ENCODE peak calls at places on chromosomes 5 and 9, in ten cellular contexts. W, Z, I, U, O, M, G, K, C and R are unnamed samples.

GRCh38 chr5:16897284-16897704 is 38.8 kb downstream of the MYO10 start:
- DNase-seq in G (no peak), O (no peak), C (no peak), K (no peak), W (no peak), I (no peak), M (no peak), Z (no peak), U (no peak), R (no peak)

GRCh38 chr5:145246961-145247744 is 588.0 kb downstream of the PRELID2 start:
- DNase-seq in K (no peak), I (no peak), C (no peak), W (no peak), Z (no peak), U (no peak), M (no peak), O (no peak), G (no peak), R (no peak)

GRCh38 chr9:77569335-77569734 is 78.8 kb downstream of the GNA14 start:
- DNase-seq in Z (no peak), W (no peak), G (no peak), K (no peak), U (no peak), I (peak; percentile 39), C (no peak), O (no peak), M (no peak), R (no peak)

GRCh38 chr9:32292611-32293010 is 91.8 kb upstream of the ACO1 start:
- DNase-seq in U (no peak), G (no peak), O (no peak), Z (no peak), I (no peak), K (no peak), W (no peak), C (no peak), M (no peak), R (no peak)

GRCh38 chr9:129131300-129132145 is 20.3 kb downstream of the PTPA start:
- DNase-seq in U (peak; percentile 81), C (peak; percentile 51), G (peak; percentile 93), M (peak; percentile 75), K (no peak), O (peak; percentile 85), I (peak; percentile 51), Z (peak; percentile 90), W (peak; percentile 88), R (peak; percentile 49)

GRCh38 chr9:127566351-127567001 is 45.6 kb upstream of the STXBP1 start:
- DNase-seq in M (no peak), O (no peak), K (no peak), U (no peak), Z (no peak), W (no peak), G (no peak), I (no peak), C (no peak), R (no peak)

GRCh38 chr5:40165789-40166728 is 513.7 kb upstream of the PTGER4 start:
- DNase-seq in C (no peak), M (no peak), K (no peak), Z (no peak), U (peak; percentile 6), I (no peak), O (no peak), G (no peak), W (no peak), R (no peak)

GRCh38 chr9:137178201-137178938 is 6.5 kb upstream of the TMEM210 start:
- DNase-seq in K (no peak), M (no peak), Z (no peak), C (no peak), W (no peak), G (no peak), I (no peak), U (no peak), O (no peak), R (peak; percentile 35)

GRCh38 chr9:93724852-93725251 is 148.5 kb downstream of the PHF2 start:
- DNase-seq in O (no peak), G (no peak), U (no peak), M (no peak), I (no peak), K (no peak), C (no peak), W (no peak), Z (no peak), R (no peak)

GRCh38 chr9:5851445-5851844 is 18.5 kb upstream of the ERMP1 start:
- DNase-seq in Z (no peak), U (peak; percentile 90), M (no peak), I (no peak), W (no peak), C (no peak), G (no peak), K (no peak), O (no peak), R (no peak)

GRCh38 chr9:136051568-136052432 is 43.3 kb downstream of the NACC2 start:
- DNase-seq in U (no peak), I (peak; percentile 42), W (peak; percentile 61), G (peak; percentile 59), C (peak; percentile 81), M (no peak), K (peak; percentile 90), O (peak; percentile 17), Z (peak; percentile 90), R (peak; percentile 97)

GRCh38 chr5:126492939-126493338 is 69.7 kb downstream of the GRAMD2B start:
- DNase-seq in K (no peak), W (no peak), M (no peak), U (peak; percentile 11), I (no peak), G (no peak), O (no peak), Z (no peak), C (no peak), R (no peak)

GRCh38 chr5:133460172-133460758 is 152.1 kb downstream of the FSTL4 start:
- DNase-seq in M (no peak), I (no peak), G (no peak), U (peak; percentile 49), O (peak; percentile 21), K (no peak), C (no peak), W (peak; percentile 51), Z (peak; percentile 58), R (no peak)

GRCh38 chr9:5566054-5566618 is 55.8 kb downstream of the PDCD1LG2 start:
- DNase-seq in G (no peak), Z (no peak), K (no peak), I (no peak), U (peak; percentile 83), M (no peak), O (no peak), W (no peak), C (no peak), R (peak; percentile 41)

GRCh38 chr5:148820778-148821395 is 5.5 kb upstream of the ADRB2 start:
- DNase-seq in C (no peak), G (no peak), Z (peak; percentile 8), K (no peak), W (peak; percentile 8), M (no peak), I (peak; percentile 9), U (peak; percentile 32), O (no peak), R (peak; percentile 8)

GRCh38 chr9:21340735-21341134 is 5.5 kb upstream of the KLHL9 start:
- DNase-seq in C (no peak), G (no peak), O (no peak), W (no peak), K (no peak), U (no peak), Z (no peak), I (no peak), M (no peak), R (no peak)

GRCh38 chr9:16267336-16268036 is 603.0 kb downstream of the BNC2 start:
- DNase-seq in K (no peak), C (no peak), I (no peak), U (peak; percentile 34), G (no peak), W (no peak), M (no peak), Z (no peak), O (no peak), R (no peak)

GRCh38 chr9:68751556-68751955 is 46.5 kb downstream of the PIP5K1B start:
- DNase-seq in G (no peak), U (no peak), W (no peak), K (no peak), Z (no peak), M (no peak), I (no peak), O (no peak), C (no peak), R (no peak)

GRCh38 chr5:171850354-171850947 is 64.8 kb downstream of the SMIM23 start:
- DNase-seq in O (no peak), K (no peak), M (no peak), W (no peak), C (no peak), G (no peak), U (peak; percentile 17), Z (no peak), I (peak; percentile 3), R (no peak)

GRCh38 chr9:113516840-113517577 is 53.5 kb downstream of the RGS3 start:
- DNase-seq in M (peak; percentile 17), Z (no peak), G (peak; percentile 85), C (no peak), I (no peak), K (no peak), W (no peak), U (peak; percentile 97), O (peak; percentile 56), R (peak; percentile 91)

GRCh38 chr5:6633469-6634326 is 458 bp downstream of the SRD5A1 start:
- DNase-seq in W (peak; percentile 44), G (no peak), K (peak; percentile 68), C (peak; percentile 67), Z (peak; percentile 24), I (no peak), M (no peak), U (no peak), O (peak; percentile 19), R (no peak)